ENCODE peak calls at places on chromosome 11, in eight cellular contexts. N, F, T, K, A, P, Z and B are unnamed samples.

GRCh38 chr11:101909087-101909486 is 5.7 kb upstream of the CEP126 start:
- DNase-seq in F (no peak), P (no peak), A (no peak), N (no peak), Z (no peak), K (no peak), T (no peak), B (no peak)

GRCh38 chr11:105109855-105110750 is 29.5 kb downstream of the CARD18 start:
- DNase-seq in N (no peak), A (no peak), Z (no peak), P (no peak), F (no peak), K (no peak), T (peak; percentile 53), B (no peak)

GRCh38 chr11:62489204-62489603 is 57.4 kb downstream of the AHNAK start:
- DNase-seq in A (no peak), Z (no peak), T (peak; percentile 14), F (no peak), K (no peak), N (no peak), P (no peak), B (no peak)

GRCh38 chr11:9089636-9090035 is 1.8 kb downstream of the SCUBE2 start:
- DNase-seq in N (no peak), K (no peak), F (no peak), Z (no peak), T (no peak), P (no peak), A (no peak), B (no peak)

GRCh38 chr11:77580712-77581337 is 8.9 kb upstream of the AQP11 start:
- DNase-seq in K (no peak), T (no peak), A (no peak), N (no peak), P (no peak), Z (no peak), F (no peak), B (no peak)

GRCh38 chr11:68506908-68507307 is 46.4 kb downstream of the PPP6R3 start:
- DNase-seq in F (no peak), T (no peak), P (no peak), K (no peak), N (no peak), Z (no peak), A (no peak), B (no peak)

GRCh38 chr11:15783619-15784018 is 572.7 kb downstream of the SOX6 start:
- DNase-seq in Z (no peak), P (no peak), F (no peak), N (no peak), A (no peak), T (no peak), K (no peak), B (no peak)

GRCh38 chr11:43835104-43835503 is 45.5 kb upstream of the ALKBH3 start:
- DNase-seq in Z (no peak), P (no peak), A (no peak), T (no peak), F (no peak), K (no peak), N (peak; percentile 9), B (no peak)

GRCh38 chr11:2071748-2072385 is 67.3 kb downstream of the IGF2 start:
- DNase-seq in A (no peak), P (no peak), N (no peak), F (no peak), K (no peak), Z (no peak), T (peak; percentile 12), B (no peak)

GRCh38 chr11:92765418-92765817 is 204.0 kb upstream of the MTNR1B start:
- DNase-seq in K (no peak), Z (no peak), N (no peak), P (no peak), A (no peak), F (no peak), T (no peak), B (no peak)

GRCh38 chr11:17921620-17922473 is 91.0 kb downstream of the SERGEF start:
- DNase-seq in N (peak; percentile 62), F (no peak), K (no peak), Z (no peak), A (no peak), T (peak; percentile 84), P (peak; percentile 61), B (no peak)

GRCh38 chr11:67082071-67082791 is 25.6 kb downstream of the RHOD start:
- DNase-seq in A (no peak), F (peak; percentile 53), P (no peak), T (peak; percentile 25), K (no peak), N (peak; percentile 65), Z (no peak), B (no peak)

GRCh38 chr11:112962854-112963367 is 1.7 kb downstream of the NCAM1 start:
- DNase-seq in P (no peak), K (peak; percentile 22), F (no peak), T (peak; percentile 5), A (peak; percentile 37), N (peak; percentile 63), Z (no peak), B (peak; percentile 49)

GRCh38 chr11:47177846-47178245 is 1.2 kb upstream of the ARFGAP2 start:
- DNase-seq in F (no peak), N (no peak), A (peak; percentile 51), T (no peak), K (no peak), Z (no peak), P (no peak), B (no peak)

GRCh38 chr11:83009999-83010398 is 61.7 kb downstream of the RAB30 start:
- DNase-seq in T (no peak), F (no peak), K (no peak), N (no peak), Z (no peak), P (no peak), A (no peak), B (no peak)

GRCh38 chr11:90407350-90407749 is 184.5 kb upstream of the CHORDC1 start:
- DNase-seq in K (no peak), P (no peak), Z (no peak), N (no peak), T (no peak), A (no peak), F (no peak), B (no peak)

GRCh38 chr11:75557649-75558494 is 4.2 kb upstream of the SERPINH1 start:
- DNase-seq in A (no peak), F (no peak), Z (no peak), T (peak; percentile 97), N (peak; percentile 80), K (no peak), P (peak; percentile 76), B (peak; percentile 69)

GRCh38 chr11:75555079-75555811 is 6.8 kb upstream of the SERPINH1 start:
- DNase-seq in K (no peak), Z (no peak), T (no peak), A (no peak), F (no peak), N (no peak), P (no peak), B (no peak)

GRCh38 chr11:75553889-75554257 is 8.2 kb upstream of the SERPINH1 start:
- DNase-seq in Z (no peak), F (no peak), K (no peak), N (no peak), A (no peak), T (no peak), P (no peak), B (no peak)

GRCh38 chr11:75553182-75553581 is 8.9 kb upstream of the SERPINH1 start:
- DNase-seq in K (no peak), N (no peak), P (no peak), Z (no peak), A (no peak), F (no peak), T (no peak), B (no peak)

GRCh38 chr11:75554258-75555022 is 7.6 kb upstream of the SERPINH1 start:
- DNase-seq in K (peak; percentile 36), N (peak; percentile 93), Z (no peak), T (peak; percentile 100), P (peak; percentile 95), A (peak; percentile 65), F (no peak), B (peak; percentile 79)
- H3K4me3 ChIP-seq in K (no peak overlapping the region), N (no peak overlapping the region), Z (no peak overlapping the region), T (peak overlapping the region; percentile 20), P (no peak overlapping the region), A (no peak overlapping the region), F (no peak overlapping the region), B (no peak overlapping the region)

DNA sequence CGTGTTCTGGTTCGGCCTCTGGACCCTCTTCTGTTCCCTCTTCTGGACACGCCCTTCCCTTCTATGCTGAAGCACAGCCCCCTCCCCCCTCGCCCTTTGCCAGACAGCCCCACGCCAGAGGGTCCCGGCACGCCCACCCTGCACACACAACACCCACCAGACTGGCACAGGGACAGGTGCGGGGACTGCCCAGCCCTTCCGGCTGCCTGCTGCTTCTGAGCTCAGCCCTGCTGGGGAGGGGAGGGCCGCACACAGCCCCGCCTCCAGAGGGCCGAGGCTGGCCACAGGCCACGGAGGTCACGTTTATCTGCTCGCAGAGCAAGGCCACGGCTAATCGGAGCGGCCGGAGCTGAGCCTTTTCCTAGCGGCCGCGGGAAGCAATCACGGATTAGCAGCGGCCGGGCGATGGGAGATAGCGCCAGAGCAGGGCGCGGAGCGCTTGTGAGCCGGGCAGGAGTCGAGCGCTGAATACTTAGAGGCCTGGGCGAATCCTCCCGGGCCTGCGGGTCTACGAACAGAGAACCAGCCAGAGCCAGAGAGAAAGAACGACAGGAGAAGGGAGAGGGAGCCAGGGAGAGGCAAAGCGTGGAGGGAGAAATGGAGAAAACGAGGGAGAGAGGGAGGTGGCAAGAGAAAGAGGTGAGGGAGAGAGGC is 21.5 kb downstream of the OTUB1 start:
- DNase-seq in Z (peak; percentile 54), T (peak; percentile 18), K (peak; percentile 83), N (peak; percentile 85), A (peak; percentile 90), P (peak; percentile 85), F (no peak), B (peak; percentile 84)
- TF ChIP-seq CTCF in Z (peak; percentile 2), T (peak; percentile 18), K (peak; percentile 22), N (no peak), A (peak; percentile 13), P (no peak), F (no peak), B (peak; percentile 27)

GRCh38 chr11:128658499-128658898 is 35.4 kb upstream of the FLI1 start:
- DNase-seq in P (no peak), N (no peak), K (no peak), A (no peak), T (no peak), F (no peak), Z (no peak), B (no peak)
- H3K4me1 ChIP-seq in P (no peaks in the 10 kb centered on the region), N (peaks cover 17% of the 10 kb centered on the region), K (peaks cover 9% of the 10 kb centered on the region), A (no peaks in the 10 kb centered on the region), T (no peaks in the 10 kb centered on the region), F (no peaks in the 10 kb centered on the region), Z (no peaks in the 10 kb centered on the region), B (no peaks in the 10 kb centered on the region)

DNA sequence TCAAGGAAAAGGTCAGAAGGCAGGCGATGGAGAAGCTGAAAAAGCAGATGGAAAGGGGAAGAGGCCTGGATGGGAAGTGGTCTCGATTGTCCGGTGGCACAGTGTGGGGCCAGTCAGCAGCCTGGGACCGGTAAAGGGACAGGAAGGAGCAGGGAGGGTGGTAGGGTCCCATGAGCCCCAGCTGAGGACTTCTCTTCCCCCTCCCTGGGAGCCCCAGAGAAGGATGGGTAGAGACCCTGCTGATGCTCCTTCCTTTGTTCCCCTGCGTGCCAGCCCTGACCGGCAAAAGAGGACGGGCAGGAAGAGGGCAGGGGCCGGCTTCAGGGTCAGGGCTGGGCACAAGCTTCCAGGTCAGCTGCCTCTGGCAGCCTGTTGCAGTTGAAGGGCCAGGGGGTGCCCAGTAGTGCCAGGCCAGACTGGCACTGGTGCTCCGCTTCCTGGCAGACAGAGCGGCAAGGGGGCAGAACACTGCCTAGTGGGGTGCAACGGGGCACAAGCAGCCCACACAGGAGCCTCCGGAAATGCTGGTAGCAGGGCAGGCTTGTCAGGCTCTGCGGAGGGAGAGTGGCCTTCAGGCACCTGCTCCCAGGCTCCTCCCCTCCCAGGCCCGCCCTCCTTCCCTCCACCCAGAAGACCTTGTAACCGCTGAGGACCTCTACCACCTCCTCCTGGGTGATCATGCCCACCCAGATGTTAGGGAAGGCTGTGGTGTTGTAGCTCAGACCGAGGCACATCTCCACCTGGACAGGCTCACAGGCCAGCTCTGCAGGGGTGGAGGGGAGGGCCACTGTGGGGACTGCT is 739 bp upstream of the C1QTNF5 start:
- DNase-seq in P (no peak), F (no peak), K (no peak), T (no peak), Z (no peak), A (no peak), N (no peak), B (peak; percentile 43)
- H3K4me3 ChIP-seq in P (no peak overlapping the region), F (no peak overlapping the region), K (no peak overlapping the region), T (peak overlapping the region; percentile 70), Z (no peak overlapping the region), A (no peak overlapping the region), N (no peak overlapping the region), B (peak overlapping the region; percentile 68)